ENCODE peak calls at places on chromosomes 16 and 17, in four cellular contexts. W, T, N and G are unnamed samples.

GRCh38 chr17:77867308-77867781 is 91.2 kb upstream of the TNRC6C start:
- DNase-seq in T (no peak), N (no peak), W (no peak), G (peak)

GRCh38 chr17:64190468-64190867 is 60.5 kb upstream of the ERN1 start:
- DNase-seq in W (no peak), T (no peak), N (no peak), G (no peak)

GRCh38 chr16:88923926-88924833 is 52.8 kb downstream of the CBFA2T3 start:
- DNase-seq in T (no peak), W (no peak), N (no peak), G (no peak)

GRCh38 chr16:58127634-58128033 is 1.5 kb downstream of the CFAP20 start:
- DNase-seq in T (no peak), N (no peak), W (no peak), G (no peak)

GRCh38 chr17:34382586-34383224 is 19.7 kb upstream of the CCL1 start:
- DNase-seq in T (no peak), W (no peak), N (peak), G (no peak)

GRCh38 chr17:31497994-31498826 is 106.7 kb downstream of the RAB11FIP4 start:
- DNase-seq in T (no peak), N (no peak), W (no peak), G (no peak)

GRCh38 chr16:24852281-24852721 is 6.5 kb downstream of the SLC5A11 start:
- DNase-seq in W (no peak), N (no peak), T (no peak), G (no peak)

GRCh38 chr16:22088642-22089041 is 3.7 kb upstream of the VWA3A start:
- DNase-seq in W (no peak), N (no peak), T (no peak), G (no peak)

GRCh38 chr17:60135160-60135950 is 14.4 kb upstream of the CA4 start:
- DNase-seq in W (peak), T (peak), N (peak), G (peak)

GRCh38 chr17:28255616-28256015 is 63.4 kb upstream of the TMEM97 start:
- DNase-seq in W (no peak), N (no peak), T (no peak), G (no peak)

GRCh38 chr16:31487720-31488629 is 5.1 kb downstream of the SLC5A2 start:
- DNase-seq in W (no peak), T (peak), N (peak), G (peak)

GRCh38 chr17:77906377-77906871 is 52.1 kb upstream of the TNRC6C start:
- DNase-seq in N (no peak), W (no peak), T (no peak), G (no peak)

GRCh38 chr17:81028506-81028858 is 6.5 kb upstream of the BAIAP2 start:
- DNase-seq in N (no peak), T (no peak), W (no peak), G (no peak)

GRCh38 chr17:49582789-49583188 is 7.1 kb downstream of the NXPH3 start:
- DNase-seq in W (no peak), T (no peak), N (no peak), G (no peak)

GRCh38 chr16:79261461-79261860 is 339.1 kb downstream of the MAF start:
- DNase-seq in T (no peak), W (no peak), N (peak), G (peak)

GRCh38 chr16:85602831-85603755 is 10.0 kb upstream of the GSE1 start:
- DNase-seq in N (no peak), T (no peak), W (no peak), G (no peak)

GRCh38 chr17:17877548-17878358 is 41.0 kb upstream of the SREBF1 start:
- DNase-seq in T (peak), N (no peak), W (peak), G (no peak)

GRCh38 chr16:66604376-66605176 is at the start of gene CMTM3:
- DNase-seq in N (peak), W (no peak), T (peak), G (peak)

GRCh38 chr16:50428116-50428515 is 59.3 kb upstream of the BRD7 start:
- DNase-seq in T (no peak), W (no peak), N (no peak), G (no peak)

GRCh38 chr17:9424071-9424640 is 151.5 kb downstream of the STX8 start:
- DNase-seq in W (no peak), N (no peak), T (no peak), G (no peak)

GRCh38 chr17:14038206-14038605 is 31.1 kb upstream of the COX10 start:
- DNase-seq in W (no peak), T (no peak), N (no peak), G (no peak)

GRCh38 chr16:88868974-88869672 is 2.7 kb upstream of the PABPN1L start:
- DNase-seq in T (no peak), N (no peak), W (no peak), G (no peak)

GRCh38 chr17:36899250-36900129 is 37.8 kb upstream of the LHX1 start:
- DNase-seq in W (no peak), T (no peak), N (no peak), G (no peak)

GRCh38 chr16:4697867-4698291 is 4.5 kb downstream of the NUDT16L1 start:
- DNase-seq in N (no peak), T (no peak), W (no peak), G (no peak)

GRCh38 chr17:7614422-7615264 is at the start of gene FXR2:
- DNase-seq in N (peak), W (peak), T (peak), G (peak)

GRCh38 chr17:7612294-7612640 is 2.4 kb downstream of the FXR2 start:
- DNase-seq in W (no peak), N (no peak), T (no peak), G (no peak)

GRCh38 chr17:7611635-7612293 is 2.9 kb downstream of the FXR2 start:
- DNase-seq in N (no peak), W (no peak), T (no peak), G (no peak)

GRCh38 chr17:7615265-7615747 is 609 bp upstream of the FXR2 start:
- DNase-seq in N (no peak), T (no peak), W (no peak), G (no peak)

GRCh38 chr17:7613769-7614421 is 802 bp downstream of the FXR2 start:
- DNase-seq in T (no peak), N (no peak), W (no peak), G (no peak)
- TF ChIP-seq CTCF in T (no peak), N (no peak), W (no peak), G (no peak)

DNA sequence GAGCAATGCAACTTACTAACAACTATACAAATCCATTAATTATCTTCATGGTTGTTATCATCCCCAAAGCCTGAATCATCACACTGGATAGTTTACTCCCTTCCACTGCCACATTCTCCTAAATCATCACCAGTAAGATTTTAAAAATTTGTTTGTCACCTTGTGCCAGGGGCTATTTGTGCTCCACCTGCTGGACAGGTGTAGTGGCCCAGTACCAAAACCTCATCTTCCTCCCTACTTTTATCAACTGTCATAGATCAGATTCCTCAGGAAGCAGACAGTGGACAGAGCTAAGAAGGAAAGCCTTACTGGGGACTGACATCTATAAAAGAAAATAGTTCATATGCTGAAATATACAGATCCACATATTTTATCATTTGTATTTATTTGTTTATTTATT is 280.4 kb downstream of the CDH11 start:
- DNase-seq in N (no peak), W (no peak), T (no peak), G (no peak)
- TF ChIP-seq CTCF in N (no peak), W (no peak), T (no peak), G (no peak)

GRCh38 chr16:2429771-2430663 is 770 bp downstream of the CCNF start:
- DNase-seq in W (peak), T (no peak), N (no peak), G (peak)
- TF ChIP-seq CTCF in W (no peak), T (no peak), N (peak), G (no peak)

GRCh38 chr17:1628856-1629646 is 417 bp upstream of the SLC43A2 start:
- DNase-seq in W (peak), N (peak), T (peak), G (peak)
- TF ChIP-seq CTCF in W (peak), N (no peak), T (peak), G (peak)

GRCh38 chr17:38671939-38672720 is 2.6 kb downstream of the EPOP start:
- DNase-seq in N (no peak), T (no peak), W (no peak), G (no peak)

GRCh38 chr17:38663964-38664644 is 10.7 kb downstream of the EPOP start:
- DNase-seq in N (no peak), W (no peak), T (no peak), G (no peak)

GRCh38 chr17:38667099-38667786 is 7.5 kb downstream of the EPOP start:
- DNase-seq in W (peak), N (peak), T (peak), G (peak)

GRCh38 chr17:38669520-38669919 is 5.2 kb downstream of the EPOP start:
- DNase-seq in N (no peak), W (no peak), T (no peak), G (no peak)

GRCh38 chr17:38667787-38668122 is 7.0 kb downstream of the EPOP start:
- DNase-seq in N (no peak), W (no peak), T (no peak), G (no peak)
- TF ChIP-seq CTCF in N (no peak), W (no peak), T (no peak), G (no peak)

DNA sequence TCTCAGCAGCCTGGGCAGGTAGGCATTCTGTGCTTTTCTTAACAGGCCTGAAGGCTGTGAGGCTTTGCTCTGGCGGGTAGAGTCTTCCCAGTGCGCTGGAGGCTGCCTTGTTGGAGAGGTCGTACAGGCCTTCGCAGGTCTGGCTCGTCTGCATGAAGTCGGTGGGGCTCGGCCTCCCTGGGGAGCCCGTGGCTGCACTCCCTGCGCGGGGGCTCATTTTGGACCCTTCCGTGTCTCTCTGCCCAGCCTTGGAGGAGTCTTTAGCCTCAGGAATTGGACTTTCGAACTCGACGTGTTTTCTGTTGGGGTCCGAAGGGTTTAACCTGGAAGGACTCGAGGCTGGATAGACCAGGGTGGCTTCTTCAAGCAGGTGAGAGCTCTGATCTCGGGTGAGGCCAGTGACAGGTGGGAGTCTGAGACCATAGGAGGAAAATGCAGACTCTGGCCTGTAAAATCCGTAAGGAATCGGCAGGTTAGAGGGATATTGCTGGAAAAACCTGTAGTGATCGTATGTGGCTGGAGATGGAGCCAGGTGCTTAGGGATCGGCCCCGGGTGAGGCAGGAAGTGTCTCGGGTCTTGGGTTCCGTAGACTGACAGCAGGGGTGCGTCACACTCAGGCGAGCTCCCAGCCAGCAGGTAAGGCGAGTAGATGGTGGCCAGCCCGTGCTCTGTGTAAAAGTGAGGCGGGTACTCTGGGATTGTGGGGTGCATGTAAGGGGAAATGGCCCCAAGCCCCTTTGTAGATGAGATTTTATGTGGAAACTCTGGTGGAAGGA is 8.6 kb downstream of the ZNF750 start:
- DNase-seq in N (no peak), W (no peak), T (no peak), G (no peak)
- TF ChIP-seq CTCF in N (no peak), W (no peak), T (no peak), G (no peak)

DNA sequence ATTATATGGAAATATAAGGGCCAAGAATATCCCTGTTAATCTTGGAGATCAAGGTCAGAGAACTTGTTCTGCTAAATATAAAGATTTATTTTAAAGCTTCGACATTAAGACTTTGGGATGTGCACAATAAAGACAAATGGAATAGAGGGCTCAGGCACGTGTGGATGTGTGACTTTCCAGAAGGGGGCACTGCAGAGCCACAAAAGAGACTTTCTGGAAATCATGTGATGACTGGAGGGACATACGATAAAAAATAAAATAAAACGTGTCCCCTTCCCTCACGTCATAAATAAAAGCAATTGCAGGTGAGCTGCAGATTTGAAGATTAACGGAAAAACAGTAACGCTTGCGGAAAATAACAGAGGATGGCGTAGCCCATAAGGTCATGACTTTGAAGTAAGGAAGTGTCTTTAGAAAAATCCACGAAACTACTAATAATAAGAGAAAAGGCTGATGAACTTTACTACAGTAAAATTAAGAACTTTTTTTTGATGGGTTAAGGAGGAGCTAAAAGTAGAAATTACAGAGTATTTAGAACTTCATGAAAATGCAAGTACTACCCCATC is 9.4 kb upstream of the ENGASE start:
- DNase-seq in W (peak), T (no peak), N (peak), G (peak)
- TF ChIP-seq CTCF in W (peak), T (peak), N (peak), G (no peak)

GRCh38 chr17:76432712-76433336 is 20.1 kb downstream of the UBE2O start:
- DNase-seq in W (no peak), T (no peak), N (no peak), G (no peak)
- TF ChIP-seq CTCF in W (no peak), T (no peak), N (peak), G (no peak)

GRCh38 chr17:63095459-63095858 is 129.4 kb downstream of the TANC2 start:
- DNase-seq in T (no peak), N (no peak), W (no peak), G (no peak)

GRCh38 chr17:63096426-63096825 is 130.4 kb downstream of the TANC2 start:
- DNase-seq in W (no peak), T (no peak), N (no peak), G (no peak)

GRCh38 chr17:63102034-63102433 is 136.0 kb downstream of the TANC2 start:
- DNase-seq in N (no peak), W (no peak), T (no peak), G (no peak)

GRCh38 chr17:63095879-63096278 is 129.8 kb downstream of the TANC2 start:
- DNase-seq in W (no peak), T (no peak), N (no peak), G (no peak)

GRCh38 chr17:63099420-63099819 is 133.4 kb downstream of the TANC2 start:
- DNase-seq in N (no peak), W (no peak), T (no peak), G (no peak)
- TF ChIP-seq CTCF in N (no peak), W (no peak), T (no peak), G (no peak)